ENCODE peak calls at places on chromosomes 4 and X, in seven cellular contexts. X is AG09309; W is dorsolateral prefrontal cortex; U is H9; A is CD8-positive, alpha-beta T cell; G is transverse colon; H is Calu3. K is an unnamed sample.
A peak's percentile ranks its signal among the peaks of the same experiment; 100 is the strongest.

GRCh38 chr4:165763640-165764039 is 109.4 kb upstream of the TLL1 start:
- DNase-seq in W (no peak), H (no peak), A (no peak), X (no peak), U (no peak), G (no peak), K (no peak)

GRCh38 chrX:20432048-20432447 is 165.3 kb upstream of the RPS6KA3 start:
- DNase-seq in A (no peak), H (no peak), U (no peak), X (no peak), W (no peak), G (no peak), K (no peak)

GRCh38 chr4:66506985-66507384 is 836.7 kb upstream of the EPHA5 start:
- DNase-seq in W (no peak), G (no peak), A (no peak), U (no peak), H (no peak), X (no peak), K (no peak)

GRCh38 chr4:103892616-103893015 is 172.8 kb upstream of the TACR3 start:
- DNase-seq in G (no peak), W (no peak), X (no peak), H (no peak), A (no peak), U (no peak), K (no peak)

GRCh38 chr4:125321709-125322362 is 7.1 kb downstream of the FAT4 start:
- DNase-seq in X (no peak), U (no peak), G (no peak), A (no peak), W (no peak), H (no peak), K (no peak)

GRCh38 chr4:13455411-13455810 is 28.7 kb downstream of the RAB28 start:
- DNase-seq in X (peak; percentile 3), W (no peak), U (no peak), G (no peak), A (no peak), H (no peak), K (no peak)

GRCh38 chrX:70505451-70505841 is 60.8 kb downstream of the DLG3 start:
- DNase-seq in G (no peak), W (no peak), U (peak; percentile 30), A (no peak), H (no peak), X (no peak), K (no peak)

GRCh38 chrX:18879144-18879543 is 104.8 kb downstream of the PHKA2 start:
- DNase-seq in H (no peak), A (no peak), X (no peak), G (no peak), W (no peak), U (no peak), K (no peak)

GRCh38 chr4:183830438-183830985 is 74.6 kb upstream of the STOX2 start:
- DNase-seq in U (no peak), A (no peak), W (no peak), G (no peak), H (peak; percentile 22), X (no peak), K (peak; percentile 77)

GRCh38 chr4:47774078-47774477 is 63.8 kb downstream of the CORIN start:
- DNase-seq in A (no peak), X (no peak), U (peak; percentile 38), G (no peak), H (no peak), W (no peak), K (no peak)

GRCh38 chr4:161260819-161261218 is 903.0 kb downstream of the FSTL5 start:
- DNase-seq in W (no peak), X (no peak), U (no peak), G (no peak), A (no peak), H (no peak), K (no peak)

GRCh38 chrX:23782455-23782854 is 518 bp upstream of the SAT1 start:
- DNase-seq in W (no peak), U (no peak), H (no peak), G (no peak), X (no peak), A (no peak), K (no peak)

GRCh38 chr4:26866203-26866602 is 5.6 kb downstream of the STIM2 start:
- DNase-seq in G (no peak), W (no peak), U (no peak), H (no peak), X (no peak), A (no peak), K (no peak)

GRCh38 chrX:790780-791360 is 160.3 kb downstream of the SHOX start:
- DNase-seq in X (no peak), H (no peak), W (no peak), G (no peak), A (no peak), U (no peak), K (no peak)

GRCh38 chr4:145731026-145731425 is 51.1 kb downstream of the C4orf51 start:
- DNase-seq in X (no peak), U (no peak), H (no peak), W (no peak), G (peak; percentile 60), A (no peak), K (no peak)

GRCh38 chr4:41108481-41108880 is 105.9 kb downstream of the APBB2 start:
- DNase-seq in W (no peak), U (no peak), X (no peak), A (no peak), G (no peak), H (no peak), K (no peak)

DNA sequence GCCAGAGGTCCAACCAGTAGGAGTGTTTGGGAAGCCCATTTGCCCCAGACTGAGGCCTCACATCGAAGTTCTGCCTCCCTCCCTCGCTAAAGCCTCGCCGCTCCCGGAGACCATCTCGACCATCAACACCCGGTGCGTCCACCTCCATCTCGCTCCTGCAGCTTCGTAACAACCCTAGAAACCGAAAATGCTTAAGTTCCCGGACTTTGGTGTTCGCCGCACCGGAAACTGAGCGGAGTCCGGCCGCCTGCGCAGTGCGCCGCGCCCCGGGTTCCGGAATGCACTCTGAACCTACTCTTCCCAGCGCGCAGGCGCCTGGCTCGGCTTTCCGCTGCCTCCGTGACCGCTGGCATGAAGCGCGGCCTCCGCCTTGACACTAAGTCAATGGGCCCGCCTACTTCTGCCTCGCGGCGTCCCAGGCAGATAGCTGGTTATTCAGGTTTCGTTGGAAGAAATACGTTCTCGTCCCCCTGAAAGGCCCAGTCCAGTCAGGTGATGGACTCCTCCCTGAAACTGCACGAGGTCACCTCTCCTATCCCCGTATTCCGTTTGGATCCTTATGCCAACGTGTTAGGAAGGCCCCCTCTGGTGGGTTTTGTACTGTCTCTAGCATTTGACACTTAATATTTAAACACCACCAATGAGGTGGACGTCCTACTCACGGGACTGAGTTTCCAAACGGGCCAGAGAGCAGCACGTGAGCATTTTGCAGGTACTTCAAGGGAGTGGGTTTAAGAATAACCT is 21.4 kb downstream of the FABP2 start:
- DNase-seq in H (peak; percentile 90), U (peak; percentile 96), A (peak; percentile 94), G (peak; percentile 97), W (peak; percentile 74), X (peak; percentile 66), K (peak; percentile 90)
- TF ChIP-seq CTCF in H (no peak), U (peak; percentile 35), A (no peak), G (peak; percentile 40), W (peak; percentile 8), X (peak; percentile 6), K (no peak)

DNA sequence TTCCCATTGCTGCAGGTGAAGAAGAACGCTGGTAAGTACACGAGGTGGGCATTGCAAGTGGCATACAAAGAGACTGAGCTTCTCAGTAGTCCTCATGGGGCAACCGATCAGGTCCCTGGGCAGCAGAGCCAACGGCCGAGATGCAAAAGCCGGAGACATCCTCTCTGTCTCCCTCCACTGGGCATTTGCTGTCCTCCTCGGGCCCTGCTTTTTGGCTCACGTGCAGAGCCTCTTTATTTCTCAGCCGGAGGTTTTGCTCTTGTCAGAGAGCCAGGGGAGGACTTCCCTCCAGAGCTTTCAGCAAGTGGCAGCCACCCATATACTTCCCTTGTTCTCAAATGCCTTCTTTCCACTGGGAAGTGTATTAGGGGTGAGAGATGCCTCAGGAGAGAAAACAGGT is 18.0 kb downstream of the STARD8 start:
- DNase-seq in G (no peak), H (no peak), A (no peak), X (no peak), U (no peak), W (no peak), K (no peak)
- TF ChIP-seq CTCF in G (no peak), H (no peak), A (no peak), X (peak; percentile 15), U (peak; percentile 53), W (no peak), K (peak; percentile 18)

DNA sequence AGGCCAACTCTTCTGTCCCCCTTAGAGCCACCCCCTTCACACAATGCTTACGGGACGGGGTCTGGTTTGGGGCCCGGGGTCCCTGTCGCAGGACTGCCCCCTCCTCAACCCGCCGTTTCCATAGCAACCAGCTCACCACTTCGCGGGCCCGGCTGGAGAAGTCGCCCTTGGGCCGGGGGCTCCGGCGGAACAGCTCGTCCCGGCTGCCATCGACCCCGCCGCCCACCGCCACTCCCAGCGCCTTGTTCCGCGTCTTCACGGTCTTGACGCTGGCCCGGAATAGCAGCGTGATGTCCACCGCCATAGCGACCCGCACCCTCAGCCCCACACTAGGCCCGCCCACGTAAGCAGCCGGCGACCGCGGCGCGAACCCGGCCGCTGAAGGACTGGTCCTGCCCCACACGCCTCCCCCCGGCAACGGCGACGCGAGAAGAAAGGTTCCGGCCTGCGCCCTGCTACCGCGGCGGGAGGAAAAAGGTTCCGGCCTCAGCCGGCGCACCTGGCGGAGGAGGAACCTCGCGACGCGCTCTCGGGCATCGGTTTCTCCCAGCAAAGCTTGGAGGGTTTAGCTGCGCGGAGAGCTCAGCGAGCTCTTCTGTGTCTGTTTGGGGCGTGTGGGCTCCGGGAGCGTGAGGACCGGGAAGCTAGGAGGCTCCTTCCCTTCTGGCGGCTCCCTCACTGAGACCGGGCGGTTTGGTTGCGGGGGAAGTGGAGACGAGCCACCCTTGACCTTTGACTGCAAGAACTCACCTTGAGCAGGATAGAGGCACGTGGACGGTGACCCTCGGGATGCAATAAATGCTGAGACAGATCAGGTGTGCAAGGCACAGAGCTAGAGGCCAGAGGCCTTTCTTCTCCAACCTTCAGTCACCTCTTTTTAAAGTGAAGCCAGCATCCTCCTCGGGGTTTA is at the start of gene STX18:
- DNase-seq in A (peak; percentile 95), X (peak; percentile 49), W (peak; percentile 72), H (peak; percentile 87), U (peak; percentile 88), G (peak; percentile 90), K (peak; percentile 87)
- TF ChIP-seq CTCF in A (no peak), X (no peak), W (peak; percentile 42), H (no peak), U (no peak), G (peak; percentile 18), K (no peak)

GRCh38 chr4:68077737-68078136 is 51.9 kb downstream of the TMPRSS11F start:
- DNase-seq in X (no peak), H (no peak), U (no peak), A (no peak), G (no peak), W (peak; percentile 25), K (no peak)

GRCh38 chr4:68077301-68077700 is 52.4 kb downstream of the TMPRSS11F start:
- DNase-seq in A (no peak), U (no peak), X (no peak), H (no peak), W (no peak), G (no peak), K (no peak)

GRCh38 chr4:68082758-68083157 is 46.9 kb downstream of the TMPRSS11F start:
- DNase-seq in U (no peak), H (no peak), A (no peak), W (no peak), X (no peak), G (no peak), K (no peak)

GRCh38 chr4:68076194-68076593 is 53.5 kb downstream of the TMPRSS11F start:
- DNase-seq in U (no peak), H (no peak), X (no peak), A (no peak), W (no peak), G (no peak), K (no peak)

GRCh38 chr4:68079918-68080317 is 49.8 kb downstream of the TMPRSS11F start:
- DNase-seq in A (no peak), W (no peak), X (no peak), U (no peak), G (no peak), H (no peak), K (no peak)
- TF ChIP-seq CTCF in A (no peak), W (no peak), X (no peak), U (no peak), G (no peak), H (no peak), K (no peak)

K was measured in CD14-positive monocyte.